ENCODE peak calls at places on chromosomes 6 and 20, in ten cellular contexts. F is H1; N is IMR-90; M is esophagus squamous epithelium; W is mesendoderm; U is transverse colon; Y is effector memory CD4-positive, alpha-beta T cell; C is thyroid gland; V is prostate gland; K is CD4-positive, CD25-positive, alpha-beta regulatory T cell. O is an unnamed sample. For H3K4me1, the result is how much of the 10 kb centered on the place peaks cover.

GRCh38 chr6:105748737-105749161 is 337.4 kb upstream of the PRDM1 start:
- DNase-seq in W (peak), N (peak), C (peak), V (no peak), Y (no peak), M (no peak), K (no peak), U (no peak), F (no peak), O (no peak)

GRCh38 chr20:6395695-6396094 is 272.9 kb upstream of the FERMT1 start:
- DNase-seq in K (no peak), U (no peak), M (no peak), F (no peak), C (no peak), N (peak), Y (no peak), W (no peak), V (no peak), O (no peak)

GRCh38 chr6:105431226-105431625 is 28.3 kb upstream of the PREP start:
- DNase-seq in U (no peak), C (no peak), M (no peak), F (no peak), V (no peak), W (peak), K (peak), Y (no peak), N (peak), O (peak)

GRCh38 chr6:17987576-17988421 is at the start of gene KIF13A:
- DNase-seq in Y (no peak), U (peak), C (peak), M (peak), V (peak), K (peak), F (no peak), W (peak), N (peak), O (no peak)

GRCh38 chr20:54208492-54209044 is 681 bp downstream of the PFDN4 start:
- DNase-seq in M (no peak), C (no peak), Y (no peak), V (no peak), W (peak), N (peak), K (peak), U (no peak), F (no peak), O (no peak)

GRCh38 chr20:59640267-59640666 is 35.9 kb downstream of the PHACTR3 start:
- DNase-seq in F (no peak), M (no peak), C (no peak), V (no peak), U (no peak), N (no peak), K (no peak), W (no peak), Y (no peak), O (no peak)

GRCh38 chr20:62590301-62591121 is 51.8 kb upstream of the SLCO4A1 start:
- DNase-seq in K (no peak), W (no peak), N (peak), F (no peak), Y (no peak), U (no peak), M (no peak), C (no peak), V (no peak), O (no peak)

GRCh38 chr6:169621311-169621710 is 80.5 kb downstream of the WDR27 start:
- DNase-seq in F (no peak), M (no peak), Y (no peak), N (no peak), U (no peak), W (no peak), C (no peak), V (no peak), K (no peak), O (no peak)

GRCh38 chr6:168713013-168713412 is 272.0 kb downstream of the SMOC2 start:
- DNase-seq in V (no peak), K (no peak), F (no peak), Y (no peak), W (no peak), U (no peak), M (no peak), C (no peak), N (no peak), O (no peak)

GRCh38 chr20:48738399-48739304 is 89.1 kb downstream of the PREX1 start:
- DNase-seq in M (no peak), W (no peak), N (no peak), C (no peak), Y (peak), F (no peak), U (no peak), V (no peak), K (peak), O (no peak)

DNA sequence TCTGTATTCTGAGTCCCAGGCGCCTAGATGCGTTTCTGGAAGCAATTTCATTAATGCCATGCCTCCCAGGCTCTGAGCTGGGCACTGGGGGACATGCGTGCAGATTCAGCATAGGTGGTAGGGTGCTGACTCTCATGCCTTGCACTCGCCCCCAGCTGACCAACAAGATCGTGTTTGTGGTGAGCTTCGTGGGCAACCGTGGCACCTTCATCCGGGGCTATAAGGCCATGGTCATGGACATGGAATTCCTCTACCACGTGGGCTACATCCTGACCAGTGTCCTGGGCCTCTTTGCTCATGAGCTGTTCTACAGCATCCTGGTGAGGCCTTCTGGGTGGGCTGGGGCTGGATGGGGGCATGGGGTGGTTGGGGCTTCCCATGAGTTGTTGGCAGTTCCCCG is 21.6 kb downstream of the UQCC2 start:
- DNase-seq in C (no peak), U (no peak), M (no peak), W (no peak), F (no peak), K (no peak), N (no peak), Y (no peak), V (no peak), O (no peak)
- H3K4me3 ChIP-seq in C (no peak), U (no peak), M (no peak), W (no peak), F (no peak), K (no peak), N (no peak), Y (no peak), V (no peak), O (no peak)

DNA sequence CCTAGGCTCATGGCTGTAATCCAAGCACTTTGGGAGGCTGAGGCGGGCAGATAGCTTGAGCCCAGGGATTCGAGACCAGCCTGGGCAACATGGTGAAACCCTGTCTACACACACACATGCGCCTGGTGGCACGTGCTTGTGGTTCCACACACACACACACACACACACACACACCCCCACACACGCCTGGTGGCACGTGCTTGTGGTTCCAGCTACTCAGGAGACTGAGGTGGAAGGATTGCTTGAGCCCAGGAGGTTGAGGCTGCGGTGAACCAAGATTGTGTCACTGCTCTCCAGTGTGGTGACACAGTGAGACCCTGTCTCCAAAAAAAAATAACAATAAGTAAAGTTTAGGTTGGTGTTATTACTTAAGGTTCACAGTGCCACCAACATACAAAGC is 165.8 kb downstream of the ZFAND3 start:
- DNase-seq in F (no peak), Y (no peak), U (no peak), W (no peak), K (peak), V (no peak), N (no peak), M (no peak), C (no peak), O (no peak)
- H3K4me1 ChIP-seq in F (under half), Y (under half), U (under half), W (under half), K (under half), V (under half), N (under half), M (half or more), C (half or more), O (under half)

GRCh38 chr6:16321826-16322225 is 83.4 kb downstream of the GMPR start:
- DNase-seq in M (no peak), U (no peak), Y (no peak), W (no peak), K (no peak), C (no peak), N (no peak), F (no peak), V (no peak), O (no peak)
- H3K27ac ChIP-seq in M (no peak), U (peak), Y (peak), W (no peak), K (peak), C (no peak), N (no peak), F (no peak), V (no peak), O (no peak)

GRCh38 chr6:68038815-68039408 is 596.2 kb upstream of the ADGRB3 start:
- DNase-seq in V (no peak), W (peak), N (no peak), U (no peak), F (no peak), M (no peak), K (no peak), Y (no peak), C (no peak), O (peak)

GRCh38 chr6:68040312-68040778 is 594.7 kb upstream of the ADGRB3 start:
- DNase-seq in U (no peak), C (no peak), Y (no peak), M (no peak), V (no peak), F (no peak), K (no peak), N (no peak), W (peak), O (no peak)

GRCh38 chr6:68039641-68040311 is 595.3 kb upstream of the ADGRB3 start:
- DNase-seq in W (no peak), F (no peak), M (no peak), Y (no peak), V (no peak), K (no peak), U (no peak), C (peak), N (no peak), O (no peak)

GRCh38 chr6:68042339-68043121 is 592.6 kb upstream of the ADGRB3 start:
- DNase-seq in N (no peak), U (no peak), W (no peak), V (no peak), K (no peak), Y (no peak), M (no peak), F (no peak), C (no peak), O (no peak)

DNA sequence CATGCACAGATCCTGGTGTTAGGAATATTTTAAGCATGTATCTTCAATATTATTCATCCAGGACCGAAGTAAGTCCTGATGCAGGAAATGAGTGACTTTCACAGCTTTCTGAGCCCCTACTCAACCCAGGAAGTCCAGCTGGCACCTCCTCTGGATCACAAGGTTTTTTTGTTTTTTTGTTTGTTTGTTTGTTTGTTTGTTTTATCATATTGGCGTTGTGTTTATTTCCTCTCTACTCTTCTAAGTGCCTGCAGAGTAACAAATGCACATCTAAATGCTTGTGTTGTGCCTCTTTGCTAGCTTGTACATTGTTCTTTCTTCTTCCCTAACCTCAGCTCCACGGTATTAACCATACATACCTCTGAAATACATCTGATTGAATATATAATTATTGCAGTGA is 594.3 kb upstream of the ADGRB3 start:
- DNase-seq in K (no peak), Y (no peak), W (no peak), N (no peak), C (no peak), F (no peak), U (no peak), V (no peak), M (no peak), O (no peak)
- H3K4me3 ChIP-seq in K (no peak), Y (no peak), W (no peak), N (no peak), C (no peak), F (peak), U (no peak), V (no peak), M (peak), O (no peak)

GRCh38 chr6:158799051-158799792 is 19.9 kb downstream of the EZR start:
- DNase-seq in C (no peak), V (peak), U (peak), Y (no peak), K (no peak), F (no peak), W (no peak), M (no peak), N (peak), O (no peak)
- H3K4me1 ChIP-seq in C (half or more), V (under half), U (half or more), Y (half or more), K (half or more), F (under half), W (under half), M (half or more), N (under half), O (under half)

GRCh38 chr6:95176322-95176721 is 401.0 kb upstream of the MANEA start:
- DNase-seq in V (no peak), U (no peak), K (no peak), Y (no peak), C (no peak), W (no peak), F (no peak), N (no peak), M (no peak), O (no peak)
- H3K27ac ChIP-seq in V (no peak), U (no peak), K (no peak), Y (no peak), C (no peak), W (no peak), F (no peak), N (no peak), M (no peak), O (no peak)

GRCh38 chr6:150698421-150698820 is 98.7 kb downstream of the PLEKHG1 start:
- DNase-seq in F (no peak), K (no peak), U (no peak), N (no peak), C (no peak), V (no peak), Y (no peak), M (no peak), W (no peak), O (no peak)
- H3K4me3 ChIP-seq in F (no peak), K (no peak), U (no peak), N (no peak), C (no peak), V (no peak), Y (no peak), M (no peak), W (no peak), O (no peak)

GRCh38 chr20:20409326-20409725 is 41.4 kb downstream of the INSM1 start:
- DNase-seq in C (no peak), Y (no peak), M (no peak), K (no peak), F (no peak), W (no peak), U (no peak), N (no peak), V (no peak), O (no peak)
- H3K4me1 ChIP-seq in C (under half), Y (under half), M (under half), K (under half), F (under half), W (under half), U (under half), N (under half), V (under half), O (under half)

DNA sequence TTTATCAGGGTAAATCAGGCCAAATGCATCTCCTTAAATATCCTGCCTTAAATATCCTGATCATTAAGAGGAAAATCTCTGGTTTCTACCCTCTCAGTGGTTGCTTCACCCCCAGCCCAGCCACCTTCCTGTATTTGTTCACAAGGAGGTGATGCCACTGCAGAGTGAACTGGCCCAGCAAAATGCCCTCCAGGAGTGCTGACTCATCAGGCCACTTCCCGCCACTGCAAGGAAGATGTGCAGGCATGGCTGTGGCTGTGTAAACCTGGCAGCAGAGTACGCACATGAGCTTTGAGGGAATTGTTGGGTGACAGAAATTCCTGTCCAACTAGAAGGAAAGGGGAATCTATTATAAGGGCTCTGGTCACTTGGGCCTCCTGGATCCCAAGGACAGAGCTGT is 13.8 kb downstream of the NQO2 start:
- DNase-seq in W (peak), V (no peak), K (no peak), U (no peak), Y (no peak), F (no peak), C (peak), N (peak), M (no peak), O (no peak)
- H3K27ac ChIP-seq in W (no peak), V (no peak), K (no peak), U (no peak), Y (no peak), F (no peak), C (no peak), N (no peak), M (no peak), O (no peak)

DNA sequence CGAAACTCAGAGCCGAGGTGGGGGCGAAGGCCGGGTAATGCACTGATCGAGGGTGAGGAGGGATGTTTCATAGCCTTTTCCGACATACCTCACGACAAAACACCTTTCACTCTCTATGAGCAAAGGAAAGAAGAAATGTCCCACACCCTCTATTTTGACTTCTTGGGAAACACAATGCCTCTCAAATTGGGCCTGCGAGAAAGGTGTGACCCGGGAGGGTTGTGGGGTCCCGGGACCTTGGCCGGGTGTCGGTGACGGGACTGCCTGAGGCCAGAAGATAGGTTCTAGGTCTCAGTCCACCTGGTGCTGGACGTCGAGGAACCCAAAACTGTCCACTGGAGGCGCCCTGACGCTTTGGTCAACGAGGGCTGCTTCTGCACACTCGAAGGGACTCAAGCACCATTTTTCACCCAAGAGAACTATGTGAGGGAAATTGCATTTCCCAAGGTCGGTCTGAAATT is 41.1 kb upstream of the OSTM1 start:
- DNase-seq in C (peak), K (no peak), Y (no peak), M (no peak), W (peak), N (peak), U (peak), F (no peak), V (no peak), O (no peak)
- H3K4me3 ChIP-seq in C (no peak), K (peak), Y (no peak), M (peak), W (no peak), N (no peak), U (no peak), F (peak), V (no peak), O (no peak)